ENCODE peak calls at places on chromosomes 2 and 18, in four cellular contexts. V, O, E and B are unnamed samples.

GRCh38 chr2:184302506-184302905 is 295.8 kb upstream of the ZNF804A start:
- DNase-seq in V (no peak), O (no peak), E (no peak), B (no peak)

GRCh38 chr2:174764281-174765063 is at the start of gene CHRNA1:
- DNase-seq in V (no peak), O (no peak), E (peak; percentile 84), B (no peak)

GRCh38 chr2:47204691-47205090 is 49.6 kb upstream of the STPG4 start:
- DNase-seq in V (no peak), O (no peak), E (no peak), B (no peak)

GRCh38 chr2:212974692-212975091 is 176.7 kb downstream of the IKZF2 start:
- DNase-seq in V (no peak), O (no peak), E (peak; percentile 85), B (no peak)

GRCh38 chr2:9703085-9703641 is 72.4 kb upstream of the YWHAQ start:
- DNase-seq in V (peak; percentile 38), O (peak; percentile 39), E (peak; percentile 71), B (peak; percentile 17)

GRCh38 chr2:16700566-16701259 is 35.1 kb upstream of the CYRIA start:
- DNase-seq in V (no peak), O (no peak), E (no peak), B (no peak)

GRCh38 chr2:239396881-239397681 is 3.7 kb downstream of the HDAC4 start:
- DNase-seq in V (peak; percentile 14), O (no peak), E (no peak), B (peak; percentile 21)

GRCh38 chr2:158729873-158730620 is 65.1 kb upstream of the DAPL1 start:
- DNase-seq in V (no peak), O (no peak), E (no peak), B (no peak)

GRCh38 chr2:120517790-120518469 is 172.0 kb downstream of the INHBB start:
- DNase-seq in V (no peak), O (no peak), E (peak; percentile 16), B (no peak)

GRCh38 chr2:239902749-239903201 is 122.4 kb downstream of the NDUFA10 start:
- DNase-seq in V (no peak), O (no peak), E (no peak), B (no peak)

GRCh38 chr2:64101141-64101591 is 43.1 kb downstream of the PELI1 start:
- DNase-seq in V (no peak), O (no peak), E (peak; percentile 63), B (no peak)

GRCh38 chr18:79784071-79784913 is 13.4 kb upstream of the KCNG2 start:
- DNase-seq in V (no peak), O (no peak), E (no peak), B (no peak)

GRCh38 chr2:138445227-138445626 is 56.3 kb upstream of the SPOPL start:
- DNase-seq in V (no peak), O (no peak), E (no peak), B (peak; percentile 6)

GRCh38 chr2:199757466-199757865 is 93.5 kb downstream of the FTCDNL1 start:
- DNase-seq in V (peak; percentile 19), O (no peak), E (no peak), B (no peak)

DNA sequence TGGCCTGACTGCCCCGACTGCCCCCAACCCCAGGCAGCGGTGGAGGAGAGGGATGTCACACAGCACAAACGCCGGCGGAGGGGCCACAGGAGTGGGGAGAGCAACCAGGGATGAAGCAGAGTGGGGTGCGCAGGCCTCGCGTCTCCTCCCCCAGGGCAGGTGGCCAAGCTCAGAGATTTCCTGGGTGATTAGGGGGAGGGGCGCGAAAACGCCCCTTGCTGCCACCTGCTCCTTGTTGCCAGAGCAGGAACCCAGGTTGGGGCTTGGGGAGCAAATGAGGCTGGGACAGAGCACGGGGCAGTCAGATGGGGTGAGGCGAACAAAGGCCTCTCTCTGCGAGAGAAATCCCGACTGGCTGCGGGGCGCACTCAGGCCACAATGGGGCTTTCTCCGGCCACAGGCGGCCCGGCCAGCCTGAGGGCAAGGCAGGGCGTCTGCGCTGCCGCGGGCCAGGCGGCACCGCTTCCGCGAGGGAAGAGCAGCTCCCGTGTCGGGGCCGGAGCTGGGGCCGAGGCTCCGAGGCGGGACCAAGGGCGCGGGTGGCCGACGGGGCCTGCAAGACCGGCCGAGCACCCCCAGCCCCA is 11.5 kb downstream of the TEX44 start:
- DNase-seq in V (peak; percentile 75), O (peak; percentile 36), E (no peak), B (no peak)
- TF ChIP-seq POLR2A in V (no peak), O (no peak), E (peak; percentile 65), B (no peak)

DNA sequence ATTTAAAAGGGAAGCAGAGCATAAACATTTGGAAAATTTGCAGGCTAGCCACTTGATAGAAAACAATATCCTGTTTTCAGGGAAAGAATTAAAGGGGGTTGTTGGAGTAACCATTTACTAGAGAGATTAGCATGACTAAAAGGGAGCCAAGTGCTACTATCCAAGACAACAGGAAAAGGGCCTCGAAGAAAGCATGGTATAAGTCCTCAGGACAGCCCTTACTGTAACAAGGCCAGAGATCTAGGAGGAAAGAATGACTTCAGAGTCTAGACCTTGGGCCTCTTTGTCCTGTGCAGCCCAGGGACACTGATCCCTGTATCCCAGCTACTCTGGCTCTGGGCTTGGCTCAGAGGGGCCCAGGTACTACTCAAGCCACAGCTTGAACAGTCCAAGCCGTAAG is 16.6 kb downstream of the TPO start:
- DNase-seq in V (no peak), O (no peak), E (no peak), B (no peak)
- TF ChIP-seq POLR2A in V (no peak), O (no peak), E (no peak), B (no peak)

DNA sequence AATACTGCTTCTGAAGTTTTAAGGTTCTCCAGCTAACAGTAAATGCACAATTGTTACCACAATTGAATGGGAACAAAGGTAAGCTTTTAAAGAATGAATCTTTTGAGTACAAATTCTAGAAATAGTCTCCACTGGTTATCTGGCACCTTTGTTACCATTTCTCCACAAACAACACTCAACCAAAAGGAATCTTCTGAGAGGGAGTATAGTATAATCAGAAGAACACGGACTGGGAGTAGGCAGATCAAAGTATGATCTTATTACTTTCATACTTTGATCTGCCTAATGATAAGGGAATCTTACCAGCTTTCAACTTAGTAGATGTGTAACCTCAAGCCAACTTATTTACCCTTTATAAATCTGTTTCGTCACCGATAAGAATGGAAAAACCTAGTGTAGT is 1.4 kb downstream of the CEP76 start:
- DNase-seq in V (no peak), O (no peak), E (peak; percentile 14), B (no peak)
- TF ChIP-seq POLR2A in V (no peak), O (no peak), E (no peak), B (no peak)

GRCh38 chr18:24273596-24273995 is 124.0 kb downstream of the OSBPL1A start:
- DNase-seq in V (no peak), O (no peak), E (peak; percentile 44), B (no peak)

GRCh38 chr18:24270358-24270936 is 127.2 kb downstream of the OSBPL1A start:
- DNase-seq in V (no peak), O (no peak), E (peak; percentile 8), B (no peak)

GRCh38 chr18:24268784-24269550 is 128.7 kb downstream of the OSBPL1A start:
- DNase-seq in V (no peak), O (no peak), E (no peak), B (no peak)

GRCh38 chr18:24270937-24271380 is 126.7 kb downstream of the OSBPL1A start:
- DNase-seq in V (no peak), O (no peak), E (peak; percentile 63), B (no peak)

GRCh38 chr18:24271381-24272331 is 126.0 kb downstream of the OSBPL1A start:
- DNase-seq in V (peak; percentile 72), O (peak; percentile 4), E (peak; percentile 72), B (peak; percentile 84)
- TF ChIP-seq POLR2A in V (peak; percentile 52), O (no peak), E (no peak), B (no peak)

GRCh38 chr2:231615058-231615671 is 22.5 kb downstream of the TEX44 start:
- DNase-seq in V (no peak), O (no peak), E (no peak), B (peak; percentile 61)

GRCh38 chr2:231612199-231613053 is 19.8 kb downstream of the TEX44 start:
- DNase-seq in V (peak; percentile 95), O (peak; percentile 80), E (peak; percentile 96), B (peak; percentile 93)

GRCh38 chr2:231613655-231614558 is 21.2 kb downstream of the TEX44 start:
- DNase-seq in V (peak; percentile 93), O (peak; percentile 83), E (peak; percentile 80), B (peak; percentile 80)

GRCh38 chr2:231613054-231613654 is 20.5 kb downstream of the TEX44 start:
- DNase-seq in V (peak; percentile 48), O (peak; percentile 42), E (no peak), B (no peak)

GRCh38 chr2:231614559-231615057 is 21.9 kb downstream of the TEX44 start:
- DNase-seq in V (peak; percentile 71), O (no peak), E (no peak), B (peak; percentile 61)
- TF ChIP-seq POLR2A in V (no peak), O (no peak), E (no peak), B (no peak)

GRCh38 chr2:190343500-190344274 is at the start of gene INPP1:
- DNase-seq in V (peak; percentile 77), O (no peak), E (peak; percentile 65), B (peak; percentile 55)
- TF ChIP-seq POLR2A in V (peak; percentile 59), O (no peak), E (peak; percentile 26), B (peak; percentile 32)

GRCh38 chr18:65628390-65628789 is 122.4 kb upstream of the CDH7 start:
- DNase-seq in V (no peak), O (no peak), E (no peak), B (no peak)
- TF ChIP-seq POLR2A in V (no peak), O (no peak), E (no peak), B (no peak)

GRCh38 chr2:205197468-205198129 is 484.7 kb upstream of the NRP2 start:
- DNase-seq in V (no peak), O (no peak), E (no peak), B (peak; percentile 3)
- TF ChIP-seq POLR2A in V (no peak), O (no peak), E (no peak), B (no peak)

GRCh38 chr2:30721241-30721640 is 86.0 kb downstream of the CAPN13 start:
- DNase-seq in V (no peak), O (no peak), E (no peak), B (no peak)
- TF ChIP-seq POLR2A in V (no peak), O (no peak), E (no peak), B (no peak)